ENCODE peak calls at places on chromosome 16, in eight cellular contexts. One of them, this sample, is unnamed. For H3K36me3, the result is how much of the 10 kb centered on the place peaks cover.

GRCh38 chr16:66809765-66810164 is 8.4 kb upstream of the TERB1 start:
- DNase-seq in GM23248: no peak
- DNase-seq in heart left ventricle: no peak
- DNase-seq in lower lobe of right lung: no peak
- DNase-seq in sigmoid colon: no peak
- DNase-seq in left ventricle myocardium inferior: no peak
- DNase-seq in ascending aorta: no peak
- DNase-seq in CD8-positive, alpha-beta T cell: no peak
- DNase-seq in this sample: no peak

GRCh38 chr16:81693047-81693446 is 86.0 kb upstream of the PLCG2 start:
- DNase-seq in CD8-positive, alpha-beta T cell: no peak
- DNase-seq in lower lobe of right lung: no peak
- DNase-seq in left ventricle myocardium inferior: no peak
- DNase-seq in GM23248: no peak
- DNase-seq in sigmoid colon: peak
- DNase-seq in heart left ventricle: no peak
- DNase-seq in ascending aorta: no peak
- DNase-seq in this sample: no peak

GRCh38 chr16:84390131-84390785 is 21.9 kb downstream of the ATP2C2 start:
- DNase-seq in heart left ventricle: no peak
- DNase-seq in GM23248: no peak
- DNase-seq in sigmoid colon: no peak
- DNase-seq in ascending aorta: no peak
- DNase-seq in CD8-positive, alpha-beta T cell: no peak
- DNase-seq in left ventricle myocardium inferior: no peak
- DNase-seq in lower lobe of right lung: no peak
- DNase-seq in this sample: no peak

GRCh38 chr16:1159325-1159972 is 6.5 kb downstream of the CACNA1H start:
- DNase-seq in lower lobe of right lung: no peak
- DNase-seq in ascending aorta: no peak
- DNase-seq in sigmoid colon: no peak
- DNase-seq in CD8-positive, alpha-beta T cell: no peak
- DNase-seq in heart left ventricle: peak
- DNase-seq in GM23248: no peak
- DNase-seq in left ventricle myocardium inferior: no peak
- DNase-seq in this sample: no peak

GRCh38 chr16:70740919-70741778 is 55.3 kb upstream of the MTSS2 start:
- DNase-seq in CD8-positive, alpha-beta T cell: peak
- DNase-seq in left ventricle myocardium inferior: no peak
- DNase-seq in lower lobe of right lung: no peak
- DNase-seq in GM23248: peak
- DNase-seq in ascending aorta: no peak
- DNase-seq in sigmoid colon: no peak
- DNase-seq in heart left ventricle: no peak
- DNase-seq in this sample: peak

GRCh38 chr16:15641753-15642556 is 999 bp downstream of the MARF1 start:
- DNase-seq in ascending aorta: no peak
- DNase-seq in left ventricle myocardium inferior: no peak
- DNase-seq in GM23248: no peak
- DNase-seq in heart left ventricle: no peak
- DNase-seq in CD8-positive, alpha-beta T cell: no peak
- DNase-seq in lower lobe of right lung: no peak
- DNase-seq in sigmoid colon: no peak
- DNase-seq in this sample: no peak

GRCh38 chr16:82824408-82824807 is 197.6 kb downstream of the CDH13 start:
- DNase-seq in CD8-positive, alpha-beta T cell: no peak
- DNase-seq in sigmoid colon: no peak
- DNase-seq in lower lobe of right lung: no peak
- DNase-seq in ascending aorta: no peak
- DNase-seq in heart left ventricle: no peak
- DNase-seq in GM23248: no peak
- DNase-seq in left ventricle myocardium inferior: no peak
- DNase-seq in this sample: no peak

GRCh38 chr16:19223235-19223847 is 55.3 kb downstream of the SYT17 start:
- DNase-seq in lower lobe of right lung: no peak
- DNase-seq in heart left ventricle: no peak
- DNase-seq in sigmoid colon: no peak
- DNase-seq in GM23248: peak
- DNase-seq in CD8-positive, alpha-beta T cell: no peak
- DNase-seq in ascending aorta: no peak
- DNase-seq in left ventricle myocardium inferior: no peak
- DNase-seq in this sample: no peak

GRCh38 chr16:71479420-71479819 is 9.7 kb downstream of the ZNF19 start:
- DNase-seq in sigmoid colon: no peak
- DNase-seq in heart left ventricle: no peak
- DNase-seq in left ventricle myocardium inferior: no peak
- DNase-seq in lower lobe of right lung: no peak
- DNase-seq in ascending aorta: no peak
- DNase-seq in GM23248: peak
- DNase-seq in CD8-positive, alpha-beta T cell: no peak
- DNase-seq in this sample: peak

GRCh38 chr16:4487955-4488481 is 11.8 kb downstream of the HMOX2 start:
- DNase-seq in GM23248: peak
- DNase-seq in left ventricle myocardium inferior: no peak
- DNase-seq in heart left ventricle: no peak
- DNase-seq in CD8-positive, alpha-beta T cell: no peak
- DNase-seq in sigmoid colon: no peak
- DNase-seq in lower lobe of right lung: no peak
- DNase-seq in ascending aorta: no peak
- DNase-seq in this sample: no peak

GRCh38 chr16:27486760-27487159 is 63.0 kb downstream of the GTF3C1 start:
- DNase-seq in lower lobe of right lung: no peak
- DNase-seq in sigmoid colon: no peak
- DNase-seq in left ventricle myocardium inferior: no peak
- DNase-seq in GM23248: no peak
- DNase-seq in ascending aorta: no peak
- DNase-seq in heart left ventricle: no peak
- DNase-seq in CD8-positive, alpha-beta T cell: no peak
- DNase-seq in this sample: no peak
- H3K36me3 ChIP-seq in lower lobe of right lung: half or more
- H3K36me3 ChIP-seq in sigmoid colon: half or more
- H3K36me3 ChIP-seq in left ventricle myocardium inferior: half or more
- H3K36me3 ChIP-seq in GM23248: under half
- H3K36me3 ChIP-seq in ascending aorta: half or more
- H3K36me3 ChIP-seq in heart left ventricle: under half
- H3K36me3 ChIP-seq in CD8-positive, alpha-beta T cell: half or more
- H3K36me3 ChIP-seq in this sample: half or more

GRCh38 chr16:28537964-28538732 is 626 bp downstream of the NUPR1 start:
- DNase-seq in ascending aorta: no peak
- DNase-seq in GM23248: no peak
- DNase-seq in left ventricle myocardium inferior: no peak
- DNase-seq in heart left ventricle: no peak
- DNase-seq in lower lobe of right lung: peak
- DNase-seq in CD8-positive, alpha-beta T cell: no peak
- DNase-seq in sigmoid colon: no peak
- DNase-seq in this sample: no peak
- H3K4me3 ChIP-seq in ascending aorta: peak
- H3K4me3 ChIP-seq in GM23248: peak
- H3K4me3 ChIP-seq in left ventricle myocardium inferior: peak
- H3K4me3 ChIP-seq in heart left ventricle: peak
- H3K4me3 ChIP-seq in lower lobe of right lung: peak
- H3K4me3 ChIP-seq in CD8-positive, alpha-beta T cell: no peak
- H3K4me3 ChIP-seq in sigmoid colon: peak
- H3K4me3 ChIP-seq in this sample: no peak

GRCh38 chr16:53291757-53292392 is 142.4 kb upstream of the RBL2 start:
- DNase-seq in CD8-positive, alpha-beta T cell: no peak
- DNase-seq in left ventricle myocardium inferior: no peak
- DNase-seq in heart left ventricle: no peak
- DNase-seq in lower lobe of right lung: no peak
- DNase-seq in GM23248: peak
- DNase-seq in ascending aorta: no peak
- DNase-seq in sigmoid colon: no peak
- DNase-seq in this sample: no peak

GRCh38 chr16:53285236-53285635 is 149.0 kb upstream of the RBL2 start:
- DNase-seq in GM23248: no peak
- DNase-seq in left ventricle myocardium inferior: no peak
- DNase-seq in heart left ventricle: no peak
- DNase-seq in sigmoid colon: no peak
- DNase-seq in CD8-positive, alpha-beta T cell: no peak
- DNase-seq in ascending aorta: no peak
- DNase-seq in lower lobe of right lung: no peak
- DNase-seq in this sample: no peak

DNA sequence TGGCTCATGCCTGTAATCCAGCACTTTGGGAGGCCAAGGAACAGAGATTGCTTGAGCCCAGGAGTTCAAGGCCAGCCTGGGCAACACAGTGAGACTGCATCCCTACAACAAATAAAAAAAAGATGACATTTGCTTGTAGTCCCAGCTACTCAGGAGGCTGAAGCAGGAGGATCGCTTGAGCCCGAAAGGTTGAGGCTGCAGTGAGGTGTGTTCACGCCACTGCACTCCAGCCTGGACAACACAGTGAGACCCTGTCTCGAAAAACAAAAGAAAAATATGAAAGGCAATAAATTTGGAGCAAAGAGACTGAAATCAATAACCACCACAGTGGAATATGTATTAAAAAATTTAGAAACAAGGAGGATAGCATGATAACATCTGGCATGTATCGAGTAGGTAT is 143.8 kb upstream of the RBL2 start:
- DNase-seq in ascending aorta: no peak
- DNase-seq in heart left ventricle: no peak
- DNase-seq in lower lobe of right lung: no peak
- DNase-seq in CD8-positive, alpha-beta T cell: no peak
- DNase-seq in left ventricle myocardium inferior: no peak
- DNase-seq in GM23248: no peak
- DNase-seq in sigmoid colon: no peak
- DNase-seq in this sample: no peak
- H3K36me3 ChIP-seq in ascending aorta: half or more
- H3K36me3 ChIP-seq in heart left ventricle: under half
- H3K36me3 ChIP-seq in lower lobe of right lung: half or more
- H3K36me3 ChIP-seq in CD8-positive, alpha-beta T cell: under half
- H3K36me3 ChIP-seq in left ventricle myocardium inferior: half or more
- H3K36me3 ChIP-seq in GM23248: half or more
- H3K36me3 ChIP-seq in sigmoid colon: under half
- H3K36me3 ChIP-seq in this sample: under half

GRCh38 chr16:11347831-11348230 is 2.6 kb downstream of the RMI2 start:
- DNase-seq in sigmoid colon: no peak
- DNase-seq in lower lobe of right lung: no peak
- DNase-seq in CD8-positive, alpha-beta T cell: no peak
- DNase-seq in GM23248: no peak
- DNase-seq in heart left ventricle: no peak
- DNase-seq in left ventricle myocardium inferior: no peak
- DNase-seq in ascending aorta: no peak
- DNase-seq in this sample: no peak

GRCh38 chr16:11353158-11353557 is 7.9 kb downstream of the RMI2 start:
- DNase-seq in ascending aorta: no peak
- DNase-seq in GM23248: no peak
- DNase-seq in left ventricle myocardium inferior: no peak
- DNase-seq in CD8-positive, alpha-beta T cell: no peak
- DNase-seq in sigmoid colon: no peak
- DNase-seq in lower lobe of right lung: no peak
- DNase-seq in heart left ventricle: no peak
- DNase-seq in this sample: no peak

GRCh38 chr16:11348737-11349598 is 3.7 kb downstream of the RMI2 start:
- DNase-seq in left ventricle myocardium inferior: no peak
- DNase-seq in GM23248: no peak
- DNase-seq in ascending aorta: no peak
- DNase-seq in sigmoid colon: no peak
- DNase-seq in heart left ventricle: no peak
- DNase-seq in lower lobe of right lung: no peak
- DNase-seq in CD8-positive, alpha-beta T cell: no peak
- DNase-seq in this sample: no peak

GRCh38 chr16:11349599-11350276 is 4.5 kb downstream of the RMI2 start:
- DNase-seq in left ventricle myocardium inferior: peak
- DNase-seq in CD8-positive, alpha-beta T cell: no peak
- DNase-seq in heart left ventricle: peak
- DNase-seq in sigmoid colon: peak
- DNase-seq in lower lobe of right lung: peak
- DNase-seq in ascending aorta: peak
- DNase-seq in GM23248: peak
- DNase-seq in this sample: no peak

DNA sequence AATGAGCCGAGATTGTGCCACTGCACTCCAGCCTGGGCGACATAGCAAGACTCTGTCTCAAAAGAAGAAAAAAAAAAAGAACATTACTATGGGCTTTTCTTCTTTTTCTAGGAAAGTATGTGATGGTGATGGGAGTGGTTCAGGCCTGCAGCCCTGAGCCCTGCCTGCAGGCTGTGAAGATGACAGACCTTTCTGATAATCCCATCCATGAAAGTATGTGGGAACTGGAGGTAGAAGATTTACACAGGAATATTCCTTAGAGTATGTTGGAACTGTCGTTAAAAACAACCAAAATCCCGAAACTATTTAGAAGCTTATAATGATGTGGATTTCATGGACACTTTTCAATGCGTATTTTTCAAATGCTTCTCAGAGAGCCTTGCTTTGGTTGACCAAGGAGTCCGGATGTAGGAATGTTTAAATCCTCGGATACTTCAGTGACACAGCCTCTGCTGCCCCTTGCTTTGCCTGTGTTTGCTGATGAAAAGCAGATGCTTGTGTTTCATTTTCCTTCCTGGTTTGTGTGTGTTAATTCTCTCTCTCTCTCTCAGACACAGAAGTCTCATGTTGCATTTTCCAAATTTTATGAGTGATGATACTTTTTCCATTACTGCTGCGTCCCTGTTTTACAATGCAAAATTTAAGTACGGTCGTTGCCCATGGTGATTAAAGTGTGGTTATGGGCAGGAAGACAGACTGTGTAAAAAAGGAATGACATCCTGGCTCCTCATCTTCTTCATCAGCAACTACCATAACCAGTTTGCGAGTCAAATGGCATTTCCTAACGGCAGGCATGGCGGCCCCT is 5.5 kb downstream of the RMI2 start:
- DNase-seq in left ventricle myocardium inferior: no peak
- DNase-seq in sigmoid colon: no peak
- DNase-seq in lower lobe of right lung: no peak
- DNase-seq in CD8-positive, alpha-beta T cell: no peak
- DNase-seq in GM23248: peak
- DNase-seq in heart left ventricle: no peak
- DNase-seq in ascending aorta: no peak
- DNase-seq in this sample: no peak
- H3K4me3 ChIP-seq in left ventricle myocardium inferior: no peak
- H3K4me3 ChIP-seq in sigmoid colon: no peak
- H3K4me3 ChIP-seq in lower lobe of right lung: no peak
- H3K4me3 ChIP-seq in CD8-positive, alpha-beta T cell: no peak
- H3K4me3 ChIP-seq in GM23248: peak
- H3K4me3 ChIP-seq in heart left ventricle: no peak
- H3K4me3 ChIP-seq in ascending aorta: no peak
- H3K4me3 ChIP-seq in this sample: no peak

GRCh38 chr16:74305978-74306784 is 9.6 kb downstream of the PSMD7 start:
- DNase-seq in GM23248: no peak
- DNase-seq in left ventricle myocardium inferior: no peak
- DNase-seq in CD8-positive, alpha-beta T cell: no peak
- DNase-seq in ascending aorta: no peak
- DNase-seq in lower lobe of right lung: no peak
- DNase-seq in heart left ventricle: no peak
- DNase-seq in sigmoid colon: no peak
- DNase-seq in this sample: no peak
- H3K36me3 ChIP-seq in GM23248: half or more
- H3K36me3 ChIP-seq in left ventricle myocardium inferior: half or more
- H3K36me3 ChIP-seq in CD8-positive, alpha-beta T cell: under half
- H3K36me3 ChIP-seq in ascending aorta: half or more
- H3K36me3 ChIP-seq in lower lobe of right lung: half or more
- H3K36me3 ChIP-seq in heart left ventricle: under half
- H3K36me3 ChIP-seq in sigmoid colon: under half
- H3K36me3 ChIP-seq in this sample: half or more

GRCh38 chr16:67943619-67944503 is at the start of gene LCAT:
- DNase-seq in sigmoid colon: peak
- DNase-seq in CD8-positive, alpha-beta T cell: no peak
- DNase-seq in left ventricle myocardium inferior: peak
- DNase-seq in ascending aorta: peak
- DNase-seq in lower lobe of right lung: no peak
- DNase-seq in heart left ventricle: peak
- DNase-seq in GM23248: no peak
- DNase-seq in this sample: no peak
- H3K4me3 ChIP-seq in sigmoid colon: no peak
- H3K4me3 ChIP-seq in CD8-positive, alpha-beta T cell: no peak
- H3K4me3 ChIP-seq in left ventricle myocardium inferior: no peak
- H3K4me3 ChIP-seq in ascending aorta: no peak
- H3K4me3 ChIP-seq in lower lobe of right lung: no peak
- H3K4me3 ChIP-seq in heart left ventricle: no peak
- H3K4me3 ChIP-seq in GM23248: no peak
- H3K4me3 ChIP-seq in this sample: no peak